ENCODE peak calls at places on chromosomes 3 and 15, in seven cellular contexts. N is stimulated activated CD4-positive, alpha-beta T cell treated with anti-CD3 and anti-CD28 coated beads, Interleukin-2, amount 100 ng/mL, for 48 hours; F is kidney epithelial cell; V is midbrain; U is stimulated activated naive CD8-positive, alpha-beta T cell treated with anti-CD3 and anti-CD28 coated beads, Interleukin-15, amount 100 ng/mL, for 72 hours; K is CD8-positive, alpha-beta memory T cell; L is dorsolateral prefrontal cortex. Y is an unnamed sample.

GRCh38 chr3:188001052-188001567 is 152.8 kb upstream of the LPP start:
- DNase-seq in N (no peak), F (no peak), V (no peak), U (no peak), K (no peak), L (no peak), Y (no peak)

GRCh38 chr3:107264888-107265287 is 112.4 kb upstream of the CCDC54 start:
- DNase-seq in N (no peak), F (no peak), V (peak), U (no peak), K (no peak), L (no peak), Y (peak)

GRCh38 chr15:96042734-96043224 is 287.7 kb upstream of the NR2F2 start:
- DNase-seq in N (no peak), F (no peak), V (no peak), U (no peak), K (no peak), L (no peak), Y (peak)

GRCh38 chr15:71278989-71279756 is 163.9 kb downstream of the THSD4 start:
- DNase-seq in N (no peak), F (peak), V (no peak), U (no peak), K (no peak), L (no peak), Y (no peak)

GRCh38 chr3:149628957-149629670 is 28.7 kb downstream of the WWTR1 start:
- DNase-seq in N (no peak), F (no peak), V (no peak), U (no peak), K (no peak), L (no peak), Y (no peak)

GRCh38 chr3:63559884-63560283 is 92.6 kb upstream of the SNTN start:
- DNase-seq in N (no peak), F (no peak), V (no peak), U (no peak), K (no peak), L (no peak), Y (no peak)

GRCh38 chr15:85615930-85616329 is 178.8 kb downstream of the KLHL25 start:
- DNase-seq in N (no peak), F (no peak), V (peak), U (peak), K (no peak), L (no peak), Y (no peak)

GRCh38 chr3:123743121-123743520 is 141.0 kb downstream of the MYLK start:
- DNase-seq in N (no peak), F (no peak), V (no peak), U (no peak), K (no peak), L (no peak), Y (no peak)

GRCh38 chr15:84605225-84605882 is 4.5 kb downstream of the ZSCAN2 start:
- DNase-seq in N (no peak), F (no peak), V (no peak), U (no peak), K (no peak), L (no peak), Y (no peak)

GRCh38 chr3:156610154-156610553 is 55.2 kb upstream of the SSR3 start:
- DNase-seq in N (no peak), F (no peak), V (no peak), U (no peak), K (no peak), L (no peak), Y (no peak)

GRCh38 chr15:34154725-34155204 is 52.9 kb downstream of the PGBD4 start:
- DNase-seq in N (no peak), F (no peak), V (no peak), U (no peak), K (no peak), L (no peak), Y (no peak)

GRCh38 chr3:195113536-195113935 is 157.4 kb downstream of the XXYLT1 start:
- DNase-seq in N (no peak), F (no peak), V (no peak), U (no peak), K (no peak), L (no peak), Y (no peak)

GRCh38 chr3:67875338-67875737 is 220.9 kb upstream of the SUCLG2 start:
- DNase-seq in N (no peak), F (no peak), V (no peak), U (no peak), K (no peak), L (no peak), Y (no peak)

GRCh38 chr3:66018047-66019033 is 20.4 kb downstream of the MAGI1 start:
- DNase-seq in N (no peak), F (no peak), V (no peak), U (no peak), K (no peak), L (no peak), Y (no peak)

GRCh38 chr3:70726096-70726745 is 413.8 kb upstream of the MDFIC2 start:
- DNase-seq in N (no peak), F (peak), V (no peak), U (no peak), K (no peak), L (no peak), Y (no peak)

GRCh38 chr15:92610101-92610520 is 45.5 kb downstream of the FAM174B start:
- DNase-seq in N (no peak), F (no peak), V (no peak), U (no peak), K (no peak), L (peak), Y (no peak)

GRCh38 chr3:87607234-87607633 is 330.9 kb upstream of the POU1F1 start:
- DNase-seq in N (no peak), F (no peak), V (no peak), U (no peak), K (no peak), L (no peak), Y (no peak)

GRCh38 chr3:68866157-68866556 is 66.2 kb downstream of the TAFA4 start:
- DNase-seq in N (no peak), F (no peak), V (no peak), U (no peak), K (no peak), L (no peak), Y (no peak)

GRCh38 chr3:63228677-63229076 is 49.4 kb upstream of the SYNPR start:
- DNase-seq in N (no peak), F (no peak), V (no peak), U (no peak), K (no peak), L (no peak), Y (peak)

GRCh38 chr3:4438296-4438695 is 28.8 kb downstream of the SUMF1 start:
- DNase-seq in N (no peak), F (no peak), V (no peak), U (no peak), K (no peak), L (no peak), Y (no peak)

GRCh38 chr3:28134792-28135375 is 106.5 kb upstream of the CMC1 start:
- DNase-seq in N (no peak), F (no peak), V (no peak), U (no peak), K (no peak), L (no peak), Y (no peak)

GRCh38 chr15:66963710-66964109 is 101.7 kb upstream of the SMAD3 start:
- DNase-seq in N (no peak), F (no peak), V (no peak), U (no peak), K (no peak), L (no peak), Y (no peak)

GRCh38 chr15:42080585-42081462 is 13.5 kb downstream of the PLA2G4D start:
- DNase-seq in N (no peak), F (no peak), V (no peak), U (no peak), K (no peak), L (no peak), Y (no peak)

GRCh38 chr15:77036537-77037474 is 34.1 kb downstream of the TSPAN3 start:
- DNase-seq in N (no peak), F (no peak), V (no peak), U (no peak), K (no peak), L (peak), Y (no peak)

GRCh38 chr3:8529197-8529637 is 27.6 kb downstream of the LMCD1 start:
- DNase-seq in N (no peak), F (no peak), V (peak), U (no peak), K (no peak), L (no peak), Y (peak)

GRCh38 chr3:79490165-79491028 is 277.4 kb downstream of the ROBO1 start:
- DNase-seq in N (no peak), F (no peak), V (peak), U (no peak), K (no peak), L (no peak), Y (peak)

GRCh38 chr3:12370758-12371157 is 81.9 kb downstream of the PPARG start:
- DNase-seq in N (no peak), F (no peak), V (no peak), U (no peak), K (no peak), L (no peak), Y (no peak)

GRCh38 chr15:42508263-42508690 is 12.8 kb downstream of the SNAP23 start:
- DNase-seq in N (no peak), F (no peak), V (no peak), U (no peak), K (no peak), L (no peak), Y (no peak)

GRCh38 chr15:49273734-49274318 is 103.8 kb downstream of the GALK2 start:
- DNase-seq in N (no peak), F (no peak), V (no peak), U (no peak), K (no peak), L (no peak), Y (no peak)

GRCh38 chr3:59052803-59053411 is 3.1 kb upstream of the CFAP20DC start:
- DNase-seq in N (no peak), F (no peak), V (no peak), U (no peak), K (no peak), L (no peak), Y (peak)

GRCh38 chr3:11582123-11582968 is 61.4 kb downstream of the VGLL4 start:
- DNase-seq in N (no peak), F (no peak), V (peak), U (no peak), K (no peak), L (peak), Y (peak)

Y was measured in pons.